ENCODE peak calls at places on chromosomes 1 and 21, in six cellular contexts. One of them, this sample, is unnamed.

GRCh38 chr1:32901823-32902534 is 790 bp upstream of the TMEM54 start:
- DNase-seq in sigmoid colon: peak; percentile 56
- DNase-seq in dorsolateral prefrontal cortex: no peak
- DNase-seq in coronary artery: no peak
- DNase-seq in K562: no peak
- DNase-seq in kidney: no peak
- DNase-seq in this sample: no peak

GRCh38 chr1:1199141-1199960 is 7.0 kb downstream of the TNFRSF18 start:
- DNase-seq in dorsolateral prefrontal cortex: no peak
- DNase-seq in kidney: peak; percentile 79
- DNase-seq in K562: no peak
- DNase-seq in sigmoid colon: no peak
- DNase-seq in coronary artery: no peak
- DNase-seq in this sample: no peak

GRCh38 chr1:31955917-31956736 is 18.0 kb upstream of the PTP4A2 start:
- DNase-seq in coronary artery: peak; percentile 92
- DNase-seq in kidney: peak; percentile 92
- DNase-seq in sigmoid colon: peak; percentile 93
- DNase-seq in dorsolateral prefrontal cortex: no peak
- DNase-seq in K562: peak; percentile 90
- DNase-seq in this sample: peak; percentile 91

GRCh38 chr1:164602480-164603093 is 43.6 kb downstream of the PBX1 start:
- DNase-seq in coronary artery: no peak
- DNase-seq in K562: no peak
- DNase-seq in dorsolateral prefrontal cortex: no peak
- DNase-seq in sigmoid colon: peak; percentile 79
- DNase-seq in kidney: peak; percentile 85
- DNase-seq in this sample: no peak

GRCh38 chr1:108861566-108861965 is 4.7 kb upstream of the AKNAD1 start:
- DNase-seq in sigmoid colon: no peak
- DNase-seq in kidney: no peak
- DNase-seq in coronary artery: no peak
- DNase-seq in K562: no peak
- DNase-seq in dorsolateral prefrontal cortex: no peak
- DNase-seq in this sample: no peak

GRCh38 chr1:160707171-160708109 is 4.2 kb downstream of the CD48 start:
- DNase-seq in coronary artery: no peak
- DNase-seq in kidney: no peak
- DNase-seq in K562: no peak
- DNase-seq in sigmoid colon: no peak
- DNase-seq in dorsolateral prefrontal cortex: no peak
- DNase-seq in this sample: no peak

GRCh38 chr1:27527857-27528700 is 38.1 kb upstream of the WASF2 start:
- DNase-seq in sigmoid colon: no peak
- DNase-seq in coronary artery: no peak
- DNase-seq in kidney: peak; percentile 90
- DNase-seq in K562: no peak
- DNase-seq in dorsolateral prefrontal cortex: no peak
- DNase-seq in this sample: peak; percentile 65

GRCh38 chr1:246157516-246157915 is 349.6 kb downstream of the SMYD3 start:
- DNase-seq in kidney: no peak
- DNase-seq in sigmoid colon: no peak
- DNase-seq in K562: no peak
- DNase-seq in dorsolateral prefrontal cortex: no peak
- DNase-seq in coronary artery: no peak
- DNase-seq in this sample: no peak

GRCh38 chr1:89068291-89068690 is 3.3 kb upstream of the GBP1 start:
- DNase-seq in coronary artery: no peak
- DNase-seq in dorsolateral prefrontal cortex: no peak
- DNase-seq in kidney: no peak
- DNase-seq in sigmoid colon: no peak
- DNase-seq in K562: no peak
- DNase-seq in this sample: no peak

GRCh38 chr1:92404661-92405060 is 82.1 kb downstream of the GFI1 start:
- DNase-seq in sigmoid colon: no peak
- DNase-seq in kidney: no peak
- DNase-seq in K562: no peak
- DNase-seq in coronary artery: no peak
- DNase-seq in dorsolateral prefrontal cortex: no peak
- DNase-seq in this sample: no peak

GRCh38 chr1:203467550-203467921 is 8.1 kb upstream of the PRELP start:
- DNase-seq in K562: no peak
- DNase-seq in kidney: peak; percentile 88
- DNase-seq in dorsolateral prefrontal cortex: no peak
- DNase-seq in coronary artery: peak; percentile 97
- DNase-seq in sigmoid colon: peak; percentile 94
- DNase-seq in this sample: no peak

GRCh38 chr1:188817814-188818213 is 1659.8 kb downstream of the BRINP3 start:
- DNase-seq in kidney: no peak
- DNase-seq in K562: no peak
- DNase-seq in sigmoid colon: no peak
- DNase-seq in coronary artery: no peak
- DNase-seq in dorsolateral prefrontal cortex: no peak
- DNase-seq in this sample: no peak

GRCh38 chr1:2037314-2037979 is 12.8 kb upstream of the PRKCZ start:
- DNase-seq in kidney: no peak
- DNase-seq in sigmoid colon: no peak
- DNase-seq in coronary artery: no peak
- DNase-seq in dorsolateral prefrontal cortex: no peak
- DNase-seq in K562: no peak
- DNase-seq in this sample: no peak

GRCh38 chr21:28991861-28992525 is 684 bp downstream of the LTN1 start:
- DNase-seq in sigmoid colon: no peak
- DNase-seq in K562: peak; percentile 40
- DNase-seq in kidney: no peak
- DNase-seq in coronary artery: no peak
- DNase-seq in dorsolateral prefrontal cortex: no peak
- DNase-seq in this sample: peak; percentile 10

GRCh38 chr1:153536618-153537375 is 1.0 kb upstream of the S100A6 start:
- DNase-seq in kidney: peak; percentile 87
- DNase-seq in sigmoid colon: peak; percentile 72
- DNase-seq in K562: peak; percentile 6
- DNase-seq in coronary artery: no peak
- DNase-seq in dorsolateral prefrontal cortex: no peak
- DNase-seq in this sample: no peak

GRCh38 chr1:30151826-30152225 is 571.6 kb downstream of the MATN1 start:
- DNase-seq in kidney: no peak
- DNase-seq in sigmoid colon: no peak
- DNase-seq in coronary artery: peak; percentile 24
- DNase-seq in K562: no peak
- DNase-seq in dorsolateral prefrontal cortex: no peak
- DNase-seq in this sample: no peak

GRCh38 chr21:41823166-41823565 is 56.0 kb downstream of the PRDM15 start:
- DNase-seq in sigmoid colon: peak; percentile 57
- DNase-seq in K562: no peak
- DNase-seq in coronary artery: no peak
- DNase-seq in kidney: no peak
- DNase-seq in dorsolateral prefrontal cortex: no peak
- DNase-seq in this sample: no peak

GRCh38 chr1:42075179-42075578 is 78.0 kb upstream of the GUCA2B start:
- DNase-seq in kidney: no peak
- DNase-seq in sigmoid colon: no peak
- DNase-seq in coronary artery: no peak
- DNase-seq in dorsolateral prefrontal cortex: no peak
- DNase-seq in K562: no peak
- DNase-seq in this sample: no peak

GRCh38 chr1:6127587-6128163 is 52.4 kb downstream of the CHD5 start:
- DNase-seq in coronary artery: no peak
- DNase-seq in kidney: peak; percentile 90
- DNase-seq in sigmoid colon: peak; percentile 65
- DNase-seq in dorsolateral prefrontal cortex: peak; percentile 38
- DNase-seq in K562: peak; percentile 99
- DNase-seq in this sample: peak; percentile 97

GRCh38 chr21:19011448-19011847 is 607.9 kb upstream of the TMPRSS15 start:
- DNase-seq in coronary artery: no peak
- DNase-seq in K562: no peak
- DNase-seq in dorsolateral prefrontal cortex: no peak
- DNase-seq in sigmoid colon: no peak
- DNase-seq in kidney: no peak
- DNase-seq in this sample: no peak

GRCh38 chr1:211703812-211704566 is 28.6 kb upstream of the NEK2 start:
- DNase-seq in dorsolateral prefrontal cortex: no peak
- DNase-seq in sigmoid colon: no peak
- DNase-seq in K562: no peak
- DNase-seq in coronary artery: no peak
- DNase-seq in kidney: no peak
- DNase-seq in this sample: no peak

GRCh38 chr1:17887646-17888395 is 132.7 kb downstream of the ACTL8 start:
- DNase-seq in coronary artery: no peak
- DNase-seq in kidney: no peak
- DNase-seq in K562: no peak
- DNase-seq in sigmoid colon: no peak
- DNase-seq in dorsolateral prefrontal cortex: no peak
- DNase-seq in this sample: no peak

GRCh38 chr1:94322696-94323095 is 85.3 kb upstream of the ARHGAP29 start:
- DNase-seq in K562: no peak
- DNase-seq in sigmoid colon: no peak
- DNase-seq in coronary artery: no peak
- DNase-seq in kidney: no peak
- DNase-seq in dorsolateral prefrontal cortex: no peak
- DNase-seq in this sample: peak; percentile 56

GRCh38 chr1:107689157-107689556 is 275.8 kb downstream of the VAV3 start:
- DNase-seq in dorsolateral prefrontal cortex: no peak
- DNase-seq in sigmoid colon: peak; percentile 78
- DNase-seq in coronary artery: no peak
- DNase-seq in kidney: peak; percentile 49
- DNase-seq in K562: no peak
- DNase-seq in this sample: no peak

GRCh38 chr1:110893908-110894490 is 21.1 kb downstream of the CD53 start:
- DNase-seq in K562: no peak
- DNase-seq in sigmoid colon: no peak
- DNase-seq in coronary artery: no peak
- DNase-seq in kidney: no peak
- DNase-seq in dorsolateral prefrontal cortex: no peak
- DNase-seq in this sample: no peak

GRCh38 chr1:110899458-110899843 is 26.5 kb downstream of the CD53 start:
- DNase-seq in kidney: no peak
- DNase-seq in K562: no peak
- DNase-seq in dorsolateral prefrontal cortex: no peak
- DNase-seq in sigmoid colon: no peak
- DNase-seq in coronary artery: no peak
- DNase-seq in this sample: no peak

GRCh38 chr1:110898734-110899457 is 25.9 kb downstream of the CD53 start:
- DNase-seq in coronary artery: no peak
- DNase-seq in K562: no peak
- DNase-seq in dorsolateral prefrontal cortex: no peak
- DNase-seq in kidney: no peak
- DNase-seq in sigmoid colon: no peak
- DNase-seq in this sample: no peak

GRCh38 chr1:110897685-110898084 is 24.7 kb downstream of the CD53 start:
- DNase-seq in K562: no peak
- DNase-seq in dorsolateral prefrontal cortex: no peak
- DNase-seq in coronary artery: no peak
- DNase-seq in sigmoid colon: no peak
- DNase-seq in kidney: no peak
- DNase-seq in this sample: no peak

GRCh38 chr1:110896090-110896489 is 23.1 kb downstream of the CD53 start:
- DNase-seq in kidney: no peak
- DNase-seq in dorsolateral prefrontal cortex: no peak
- DNase-seq in sigmoid colon: no peak
- DNase-seq in coronary artery: no peak
- DNase-seq in K562: no peak
- DNase-seq in this sample: no peak
- H3K27ac ChIP-seq in kidney: no peak overlapping the region
- H3K27ac ChIP-seq in dorsolateral prefrontal cortex: no peak overlapping the region
- H3K27ac ChIP-seq in sigmoid colon: no peak overlapping the region
- H3K27ac ChIP-seq in coronary artery: no peak overlapping the region
- H3K27ac ChIP-seq in K562: no peak overlapping the region
- H3K27ac ChIP-seq in this sample: no peak overlapping the region

DNA sequence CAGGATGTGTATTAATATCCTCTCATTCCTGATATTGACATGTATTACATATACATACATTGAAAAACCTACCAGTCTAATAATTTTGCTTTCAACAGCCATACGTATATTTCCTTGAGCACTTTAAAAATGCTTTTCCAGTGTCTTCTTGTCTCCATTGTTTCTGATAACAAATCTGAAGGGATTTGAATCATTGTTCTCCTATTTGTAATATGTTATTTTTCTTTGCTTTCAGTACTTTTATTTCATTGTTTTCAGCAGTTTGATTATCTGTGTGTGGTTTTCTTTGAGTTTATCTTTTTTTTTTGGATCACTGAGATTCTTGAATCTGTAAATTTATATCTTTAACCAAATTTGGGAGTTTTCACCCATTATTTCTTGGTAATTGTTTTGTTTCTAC is 65.3 kb downstream of the RABGAP1L start:
- DNase-seq in sigmoid colon: no peak
- DNase-seq in K562: no peak
- DNase-seq in coronary artery: no peak
- DNase-seq in dorsolateral prefrontal cortex: no peak
- DNase-seq in kidney: no peak
- DNase-seq in this sample: no peak
- TF ChIP-seq CTCF in sigmoid colon: no peak
- TF ChIP-seq CTCF in K562: no peak
- TF ChIP-seq CTCF in coronary artery: no peak
- TF ChIP-seq CTCF in dorsolateral prefrontal cortex: no peak
- TF ChIP-seq CTCF in kidney: no peak
- TF ChIP-seq CTCF in this sample: no peak

GRCh38 chr1:90850181-90850924 is 133.3 kb upstream of the BARHL2 start:
- DNase-seq in sigmoid colon: no peak
- DNase-seq in kidney: no peak
- DNase-seq in coronary artery: no peak
- DNase-seq in K562: peak; percentile 48
- DNase-seq in dorsolateral prefrontal cortex: peak; percentile 30
- DNase-seq in this sample: no peak
- H3K27ac ChIP-seq in sigmoid colon: peak overlapping the region; percentile 54
- H3K27ac ChIP-seq in kidney: no peak overlapping the region
- H3K27ac ChIP-seq in coronary artery: no peak overlapping the region
- H3K27ac ChIP-seq in K562: peak overlapping the region; percentile 90
- H3K27ac ChIP-seq in dorsolateral prefrontal cortex: no peak overlapping the region
- H3K27ac ChIP-seq in this sample: no peak overlapping the region

GRCh38 chr1:11272842-11273594 is at the start of gene UBIAD1:
- DNase-seq in K562: peak; percentile 99
- DNase-seq in sigmoid colon: peak; percentile 94
- DNase-seq in kidney: peak; percentile 96
- DNase-seq in dorsolateral prefrontal cortex: peak; percentile 69
- DNase-seq in coronary artery: peak; percentile 85
- DNase-seq in this sample: peak; percentile 93
- TF ChIP-seq CTCF in K562: peak; percentile 19
- TF ChIP-seq CTCF in sigmoid colon: no peak
- TF ChIP-seq CTCF in kidney: peak; percentile 12
- TF ChIP-seq CTCF in dorsolateral prefrontal cortex: peak; percentile 46
- TF ChIP-seq CTCF in coronary artery: no peak
- TF ChIP-seq CTCF in this sample: no peak

GRCh38 chr1:209810783-209811182 is 4.8 kb upstream of the IRF6 start:
- DNase-seq in sigmoid colon: no peak
- DNase-seq in dorsolateral prefrontal cortex: no peak
- DNase-seq in K562: no peak
- DNase-seq in coronary artery: no peak
- DNase-seq in kidney: no peak
- DNase-seq in this sample: no peak
- H3K27ac ChIP-seq in sigmoid colon: no peak overlapping the region
- H3K27ac ChIP-seq in dorsolateral prefrontal cortex: no peak overlapping the region
- H3K27ac ChIP-seq in K562: no peak overlapping the region
- H3K27ac ChIP-seq in coronary artery: no peak overlapping the region
- H3K27ac ChIP-seq in kidney: no peak overlapping the region
- H3K27ac ChIP-seq in this sample: no peak overlapping the region

DNA sequence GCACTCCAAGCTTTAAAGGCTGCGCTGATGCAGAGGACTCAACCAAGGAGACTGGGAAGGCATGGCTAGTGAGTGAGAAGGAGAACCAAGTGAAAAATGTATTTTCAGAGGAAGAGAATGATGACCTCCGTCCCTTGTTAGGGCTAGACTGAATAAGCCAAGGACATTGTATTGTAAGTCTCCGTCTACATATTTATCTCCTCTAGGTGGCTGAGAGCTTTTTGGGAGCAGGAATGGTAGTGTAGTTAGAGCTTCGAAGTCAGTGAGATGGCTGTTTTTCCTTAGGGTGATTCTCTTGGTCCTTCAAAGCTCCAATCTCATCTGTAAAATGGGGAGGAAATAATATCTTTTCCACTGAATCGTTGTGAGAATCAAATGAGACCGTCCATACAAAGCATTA is 37.6 kb downstream of the ZBTB40 start:
- DNase-seq in sigmoid colon: no peak
- DNase-seq in K562: no peak
- DNase-seq in dorsolateral prefrontal cortex: no peak
- DNase-seq in kidney: no peak
- DNase-seq in coronary artery: no peak
- DNase-seq in this sample: no peak
- TF ChIP-seq CTCF in sigmoid colon: no peak
- TF ChIP-seq CTCF in K562: no peak
- TF ChIP-seq CTCF in dorsolateral prefrontal cortex: no peak
- TF ChIP-seq CTCF in kidney: no peak
- TF ChIP-seq CTCF in coronary artery: no peak
- TF ChIP-seq CTCF in this sample: no peak

This sample was measured in RWPE1.